ENCODE peak calls at places on chromosomes 3 and 15, in eight cellular contexts. Y is thoracic aorta, R is neural progenitor cell, K is Calu3, F is Panc1, M is choroid plexus epithelial cell, C is glutamatergic neuron, N is GM23338. H is an unnamed sample.

GRCh38 chr3:3259181-3259580 is 79.7 kb upstream of the CRBN start:
- DNase-seq in Y (no peak), R (no peak), K (no peak), F (no peak), M (no peak), C (no peak), N (no peak), H (no peak)

GRCh38 chr15:79897701-79898113 is 893 bp upstream of the MTHFS start:
- DNase-seq in Y (no peak), R (no peak), K (no peak), F (no peak), M (no peak), C (no peak), N (peak), H (no peak)

GRCh38 chr15:56532766-56533455 is 68.0 kb upstream of the MNS1 start:
- DNase-seq in Y (no peak), R (no peak), K (no peak), F (no peak), M (no peak), C (no peak), N (no peak), H (no peak)

GRCh38 chr15:84604804-84605203 is 4.0 kb downstream of the ZSCAN2 start:
- DNase-seq in Y (no peak), R (no peak), K (no peak), F (no peak), M (no peak), C (no peak), N (no peak), H (no peak)

GRCh38 chr15:55518009-55518408 is 10.0 kb upstream of the DNAAF4 start:
- DNase-seq in Y (no peak), R (no peak), K (no peak), F (no peak), M (no peak), C (no peak), N (no peak), H (no peak)

GRCh38 chr3:182375921-182376320 is 417.4 kb upstream of the ATP11B start:
- DNase-seq in Y (no peak), R (no peak), K (no peak), F (no peak), M (no peak), C (no peak), N (no peak), H (no peak)

GRCh38 chr15:44010114-44010513 is 183.3 kb downstream of the WDR76 start:
- DNase-seq in Y (no peak), R (no peak), K (no peak), F (no peak), M (peak), C (no peak), N (no peak), H (no peak)

GRCh38 chr3:23406576-23406975 is 203.4 kb downstream of the UBE2E2 start:
- DNase-seq in Y (no peak), R (no peak), K (no peak), F (no peak), M (no peak), C (no peak), N (no peak), H (no peak)

GRCh38 chr3:187015903-187016638 is 85.7 kb downstream of the ST6GAL1 start:
- DNase-seq in Y (no peak), R (no peak), K (no peak), F (no peak), M (peak), C (no peak), N (no peak), H (no peak)

GRCh38 chr15:38687340-38687739 is 122.7 kb upstream of the RASGRP1 start:
- DNase-seq in Y (no peak), R (no peak), K (no peak), F (no peak), M (no peak), C (no peak), N (no peak), H (no peak)

GRCh38 chr15:27878841-27879240 is 220.3 kb downstream of the OCA2 start:
- DNase-seq in Y (no peak), R (no peak), K (no peak), F (no peak), M (no peak), C (no peak), N (no peak), H (no peak)

GRCh38 chr15:65762914-65763787 is 28.9 kb downstream of the DENND4A start:
- DNase-seq in Y (no peak), R (no peak), K (no peak), F (no peak), M (no peak), C (no peak), N (no peak), H (no peak)

GRCh38 chr3:112302061-112302830 is 8.2 kb upstream of the SLC9C1 start:
- DNase-seq in Y (no peak), R (peak), K (no peak), F (no peak), M (peak), C (no peak), N (peak), H (no peak)

GRCh38 chr15:70271422-70272088 is 173.8 kb upstream of the TLE3 start:
- DNase-seq in Y (peak), R (peak), K (peak), F (peak), M (peak), C (no peak), N (no peak), H (peak)

GRCh38 chr3:138724433-138724832 is 110.3 kb downstream of the PIK3CB start:
- DNase-seq in Y (no peak), R (peak), K (no peak), F (no peak), M (no peak), C (no peak), N (peak), H (no peak)

GRCh38 chr3:47261301-47261700 is 21.3 kb downstream of the KIF9 start:
- DNase-seq in Y (no peak), R (no peak), K (no peak), F (no peak), M (no peak), C (no peak), N (peak), H (no peak)

GRCh38 chr3:55658297-55659022 is 171.4 kb upstream of the WNT5A start:
- DNase-seq in Y (no peak), R (no peak), K (no peak), F (no peak), M (no peak), C (no peak), N (no peak), H (no peak)

GRCh38 chr15:29822685-29823459 is 604 bp upstream of the TJP1 start:
- DNase-seq in Y (peak), R (peak), K (peak), F (no peak), M (peak), C (peak), N (peak), H (no peak)

GRCh38 chr3:30632521-30632920 is 26.1 kb downstream of the TGFBR2 start:
- DNase-seq in Y (no peak), R (no peak), K (no peak), F (no peak), M (no peak), C (no peak), N (no peak), H (no peak)
- TF ChIP-seq CTCF in Y (no peak), R (no peak), K (no peak), F (no peak), M (no peak), C (no peak), N (no peak), H (no peak)

DNA sequence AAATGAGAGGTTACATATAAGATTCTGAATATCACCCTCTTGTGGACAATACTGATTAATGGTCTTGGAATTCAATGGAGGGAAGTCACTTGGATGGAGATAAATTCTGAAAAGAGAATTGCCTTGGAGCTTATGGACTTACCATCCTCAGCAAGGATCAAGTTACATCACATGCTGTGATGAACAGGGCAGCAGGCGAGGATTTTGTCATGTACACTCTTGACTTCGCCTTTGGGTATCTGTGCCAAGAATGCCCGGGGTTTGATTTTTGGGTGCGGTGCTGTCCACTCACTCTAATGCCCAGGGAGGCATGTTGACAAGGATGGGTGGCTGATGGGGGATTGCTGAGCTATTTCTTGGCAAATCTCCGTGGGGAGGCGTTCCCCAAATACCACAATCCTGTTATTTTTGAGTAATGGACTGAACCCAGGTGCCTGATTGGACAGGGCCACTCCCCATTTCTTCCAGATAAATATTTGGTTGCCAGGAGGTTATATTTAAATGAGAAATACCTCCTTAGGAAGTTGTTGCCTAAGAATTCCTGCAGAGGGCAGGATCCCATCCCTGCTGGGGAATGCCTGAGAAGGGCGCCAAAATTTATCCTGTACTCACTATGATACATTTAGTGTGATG is 96.3 kb downstream of the TPRG1 start:
- DNase-seq in Y (no peak), R (peak), K (peak), F (no peak), M (peak), C (no peak), N (peak), H (no peak)
- TF ChIP-seq CTCF in Y (no peak), R (peak), K (peak), F (peak), M (peak), C (no peak), N (peak), H (no peak)

GRCh38 chr15:33710746-33711145 is 257.6 kb upstream of the CHRM5 start:
- DNase-seq in Y (no peak), R (no peak), K (no peak), F (no peak), M (no peak), C (no peak), N (peak), H (no peak)
- TF ChIP-seq CTCF in Y (no peak), R (no peak), K (no peak), F (no peak), M (no peak), C (no peak), N (no peak), H (no peak)

GRCh38 chr3:131033480-131034080 is 6.9 kb downstream of the NEK11 start:
- DNase-seq in Y (no peak), R (peak), K (peak), F (peak), M (peak), C (no peak), N (peak), H (no peak)
- TF ChIP-seq CTCF in Y (peak), R (peak), K (peak), F (peak), M (peak), C (peak), N (peak), H (peak)

GRCh38 chr15:49901867-49902775 is 216.9 kb downstream of the ATP8B4 start:
- DNase-seq in Y (no peak), R (no peak), K (no peak), F (no peak), M (peak), C (no peak), N (no peak), H (no peak)
- TF ChIP-seq CTCF in Y (no peak), R (no peak), K (no peak), F (peak), M (peak), C (no peak), N (no peak), H (no peak)

DNA sequence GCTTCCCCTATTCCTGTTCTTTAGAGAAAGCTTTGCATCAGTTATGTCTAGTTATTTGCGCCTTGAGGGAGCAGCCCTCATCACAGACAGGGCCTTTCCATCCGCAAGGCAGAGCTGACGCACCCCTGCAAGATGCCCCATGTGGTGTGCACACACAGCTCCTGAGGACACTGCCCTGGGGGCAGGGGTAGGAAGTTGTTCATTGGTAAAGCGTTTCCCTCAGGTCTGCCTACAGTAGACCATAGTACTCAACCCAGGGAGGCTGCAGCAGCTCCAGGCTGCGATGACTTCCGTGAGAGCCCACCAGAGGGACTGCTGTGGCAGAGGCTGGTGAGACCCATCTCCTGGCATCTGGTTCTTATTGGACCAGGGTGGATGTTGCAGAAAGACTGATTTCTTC is 55.1 kb upstream of the PLXNA1 start:
- DNase-seq in Y (no peak), R (no peak), K (no peak), F (no peak), M (peak), C (no peak), N (no peak), H (no peak)
- TF ChIP-seq CTCF in Y (no peak), R (no peak), K (no peak), F (no peak), M (peak), C (no peak), N (no peak), H (no peak)

DNA sequence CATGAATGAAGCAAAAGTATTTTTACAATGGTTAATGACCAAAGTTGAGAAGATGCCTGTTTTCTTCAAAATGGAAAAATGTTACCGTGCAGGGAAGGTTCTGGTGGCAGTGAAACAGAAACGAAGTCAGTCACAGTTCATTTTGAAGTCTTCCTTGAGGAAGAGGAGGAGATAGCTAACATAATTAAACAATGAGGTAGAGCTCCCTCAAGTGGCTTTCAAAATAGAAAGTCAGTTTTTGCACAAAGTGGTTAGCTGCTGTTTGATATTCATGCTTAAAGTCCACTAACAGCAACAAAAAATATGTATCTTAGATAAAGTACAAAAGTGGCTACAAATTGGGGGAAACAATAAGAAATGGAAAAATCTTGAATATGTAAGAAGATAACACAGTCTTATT is 87.3 kb downstream of the TFG start:
- DNase-seq in Y (no peak), R (peak), K (no peak), F (no peak), M (peak), C (no peak), N (peak), H (no peak)
- TF ChIP-seq CTCF in Y (peak), R (peak), K (peak), F (peak), M (peak), C (no peak), N (peak), H (no peak)

GRCh38 chr3:57597240-57597972 is at the start of gene ARF4:
- DNase-seq in Y (peak), R (peak), K (peak), F (peak), M (peak), C (peak), N (peak), H (peak)
- TF ChIP-seq CTCF in Y (no peak), R (peak), K (no peak), F (no peak), M (peak), C (no peak), N (no peak), H (peak)

GRCh38 chr15:53811530-53811929 is 52.1 kb upstream of the WDR72 start:
- DNase-seq in Y (no peak), R (peak), K (no peak), F (no peak), M (peak), C (no peak), N (peak), H (no peak)
- TF ChIP-seq CTCF in Y (peak), R (peak), K (no peak), F (peak), M (no peak), C (no peak), N (peak), H (no peak)